ENCODE peak calls at places on chromosomes 12 and 14, in six cellular contexts. One of them, this sample, is unnamed. For H3K9me2, the result is how much of the 10 kb centered on the place peaks cover.

GRCh38 chr12:75389061-75389460 is 1.8 kb upstream of the GLIPR1L2 start:
- DNase-seq in OCI-LY7: no peak
- DNase-seq in HCT116: peak
- DNase-seq in MM.1S: no peak
- DNase-seq in PC-3: peak
- DNase-seq in PC-9: peak
- DNase-seq in this sample: no peak

GRCh38 chr12:76032043-76032981 is 736 bp upstream of the PHLDA1 start:
- DNase-seq in PC-9: no peak
- DNase-seq in HCT116: no peak
- DNase-seq in PC-3: peak
- DNase-seq in MM.1S: peak
- DNase-seq in OCI-LY7: peak
- DNase-seq in this sample: peak

GRCh38 chr12:47954467-47955045 is 8.8 kb upstream of the TMEM106C start:
- DNase-seq in PC-3: peak
- DNase-seq in OCI-LY7: no peak
- DNase-seq in HCT116: no peak
- DNase-seq in MM.1S: no peak
- DNase-seq in PC-9: peak
- DNase-seq in this sample: no peak

GRCh38 chr14:75648066-75648838 is 12.4 kb downstream of the ERG28 start:
- DNase-seq in OCI-LY7: no peak
- DNase-seq in HCT116: peak
- DNase-seq in PC-9: peak
- DNase-seq in MM.1S: no peak
- DNase-seq in PC-3: peak
- DNase-seq in this sample: no peak

GRCh38 chr12:106586535-106586802 is 3.7 kb downstream of the RFX4 start:
- DNase-seq in OCI-LY7: no peak
- DNase-seq in PC-9: no peak
- DNase-seq in HCT116: no peak
- DNase-seq in PC-3: no peak
- DNase-seq in MM.1S: no peak
- DNase-seq in this sample: peak

GRCh38 chr12:8709124-8709830 is 11.5 kb downstream of the RIMKLB start:
- DNase-seq in MM.1S: no peak
- DNase-seq in OCI-LY7: no peak
- DNase-seq in PC-3: no peak
- DNase-seq in PC-9: no peak
- DNase-seq in HCT116: no peak
- DNase-seq in this sample: no peak

GRCh38 chr14:34710006-34710405 is 4.4 kb downstream of the CFL2 start:
- DNase-seq in PC-9: no peak
- DNase-seq in MM.1S: no peak
- DNase-seq in HCT116: no peak
- DNase-seq in PC-3: no peak
- DNase-seq in OCI-LY7: no peak
- DNase-seq in this sample: no peak

GRCh38 chr12:81284137-81284536 is 206.3 kb downstream of the ACSS3 start:
- DNase-seq in HCT116: no peak
- DNase-seq in OCI-LY7: no peak
- DNase-seq in PC-3: peak
- DNase-seq in PC-9: no peak
- DNase-seq in MM.1S: no peak
- DNase-seq in this sample: peak

GRCh38 chr14:89270439-89271227 is 146.4 kb downstream of the FOXN3 start:
- DNase-seq in OCI-LY7: no peak
- DNase-seq in MM.1S: no peak
- DNase-seq in PC-3: no peak
- DNase-seq in HCT116: no peak
- DNase-seq in PC-9: no peak
- DNase-seq in this sample: no peak

GRCh38 chr14:100393906-100394732 is 71.0 kb downstream of the SLC25A47 start:
- DNase-seq in PC-3: no peak
- DNase-seq in MM.1S: no peak
- DNase-seq in HCT116: no peak
- DNase-seq in OCI-LY7: no peak
- DNase-seq in PC-9: no peak
- DNase-seq in this sample: no peak

GRCh38 chr14:25259470-25259869 is 209.5 kb upstream of the STXBP6 start:
- DNase-seq in PC-3: no peak
- DNase-seq in HCT116: no peak
- DNase-seq in PC-9: no peak
- DNase-seq in MM.1S: peak
- DNase-seq in OCI-LY7: no peak
- DNase-seq in this sample: no peak

DNA sequence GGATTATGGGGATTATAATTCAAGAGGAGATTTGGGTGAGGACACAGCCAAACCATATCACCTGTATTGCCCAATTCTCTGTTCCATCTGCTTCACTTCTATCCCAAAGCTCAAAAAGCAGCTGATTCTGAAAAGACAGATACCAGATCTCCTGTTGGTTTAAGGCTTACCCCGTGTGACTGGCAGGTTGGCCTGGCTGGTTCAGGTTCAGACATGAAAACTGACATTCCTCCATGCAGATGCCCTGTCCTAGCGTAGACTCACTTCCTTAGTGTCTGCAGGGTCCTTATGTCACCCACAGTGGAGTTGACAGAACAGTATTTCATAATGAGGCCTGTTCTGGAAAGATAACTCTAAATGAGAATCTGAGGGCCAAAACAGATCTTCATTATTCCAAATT is 61.1 kb upstream of the FLRT2 start:
- DNase-seq in PC-9: no peak
- DNase-seq in OCI-LY7: no peak
- DNase-seq in HCT116: no peak
- DNase-seq in MM.1S: no peak
- DNase-seq in PC-3: no peak
- DNase-seq in this sample: no peak
- H3K9me2 ChIP-seq in PC-9: under half
- H3K9me2 ChIP-seq in OCI-LY7: under half
- H3K9me2 ChIP-seq in HCT116: under half
- H3K9me2 ChIP-seq in MM.1S: under half
- H3K9me2 ChIP-seq in PC-3: under half
- H3K9me2 ChIP-seq in this sample: under half

GRCh38 chr12:42944516-42944915 is 355.0 kb upstream of the PRICKLE1 start:
- DNase-seq in PC-9: peak
- DNase-seq in HCT116: no peak
- DNase-seq in PC-3: peak
- DNase-seq in OCI-LY7: no peak
- DNase-seq in MM.1S: no peak
- DNase-seq in this sample: no peak

GRCh38 chr12:42946776-42947435 is 357.4 kb upstream of the PRICKLE1 start:
- DNase-seq in MM.1S: no peak
- DNase-seq in HCT116: no peak
- DNase-seq in OCI-LY7: no peak
- DNase-seq in PC-3: no peak
- DNase-seq in PC-9: no peak
- DNase-seq in this sample: no peak

DNA sequence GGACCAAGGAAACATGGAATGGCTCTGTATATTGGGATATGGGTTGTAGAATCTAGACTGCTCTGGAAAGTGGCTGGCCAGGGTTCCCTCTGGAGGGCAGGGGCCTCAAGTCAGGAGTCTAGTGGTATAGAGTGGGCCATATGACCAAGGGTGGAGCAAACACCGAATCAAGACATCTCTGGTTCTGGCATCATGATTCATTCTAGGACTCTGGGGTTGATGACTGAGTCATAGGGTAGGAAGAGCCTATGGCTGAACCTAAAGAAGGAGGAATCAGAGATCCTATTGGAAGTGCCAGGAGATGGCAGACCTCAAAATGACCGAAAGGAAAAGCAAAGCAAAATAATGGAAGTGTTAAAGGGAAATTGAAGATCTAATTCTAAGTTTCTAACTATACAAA is 356.4 kb upstream of the PRICKLE1 start:
- DNase-seq in PC-9: no peak
- DNase-seq in PC-3: peak
- DNase-seq in MM.1S: no peak
- DNase-seq in HCT116: no peak
- DNase-seq in OCI-LY7: no peak
- DNase-seq in this sample: no peak
- H3K9me2 ChIP-seq in PC-9: under half
- H3K9me2 ChIP-seq in PC-3: under half
- H3K9me2 ChIP-seq in MM.1S: under half
- H3K9me2 ChIP-seq in HCT116: under half
- H3K9me2 ChIP-seq in OCI-LY7: under half
- H3K9me2 ChIP-seq in this sample: under half

GRCh38 chr12:66169221-66170170 is at the start of gene TMBIM4:
- DNase-seq in MM.1S: peak
- DNase-seq in HCT116: peak
- DNase-seq in PC-3: peak
- DNase-seq in PC-9: peak
- DNase-seq in OCI-LY7: peak
- DNase-seq in this sample: peak
- H3K9me2 ChIP-seq in MM.1S: under half
- H3K9me2 ChIP-seq in HCT116: under half
- H3K9me2 ChIP-seq in PC-3: under half
- H3K9me2 ChIP-seq in PC-9: under half
- H3K9me2 ChIP-seq in OCI-LY7: under half
- H3K9me2 ChIP-seq in this sample: under half

GRCh38 chr14:61812347-61813100 is 50.3 kb downstream of the SNAPC1 start:
- DNase-seq in PC-3: no peak
- DNase-seq in PC-9: no peak
- DNase-seq in OCI-LY7: no peak
- DNase-seq in HCT116: no peak
- DNase-seq in MM.1S: no peak
- DNase-seq in this sample: peak
- H3K9me2 ChIP-seq in PC-3: under half
- H3K9me2 ChIP-seq in PC-9: under half
- H3K9me2 ChIP-seq in OCI-LY7: under half
- H3K9me2 ChIP-seq in HCT116: under half
- H3K9me2 ChIP-seq in MM.1S: under half
- H3K9me2 ChIP-seq in this sample: under half

GRCh38 chr14:53634793-53635192 is 321.8 kb downstream of the BMP4 start:
- DNase-seq in PC-9: no peak
- DNase-seq in MM.1S: no peak
- DNase-seq in PC-3: no peak
- DNase-seq in OCI-LY7: no peak
- DNase-seq in HCT116: no peak
- DNase-seq in this sample: no peak
- H3K9me2 ChIP-seq in PC-9: under half
- H3K9me2 ChIP-seq in MM.1S: under half
- H3K9me2 ChIP-seq in PC-3: under half
- H3K9me2 ChIP-seq in OCI-LY7: under half
- H3K9me2 ChIP-seq in HCT116: under half
- H3K9me2 ChIP-seq in this sample: under half

GRCh38 chr14:64391986-64392385 is 3.8 kb downstream of the MTHFD1 start:
- DNase-seq in OCI-LY7: no peak
- DNase-seq in PC-9: no peak
- DNase-seq in PC-3: no peak
- DNase-seq in MM.1S: no peak
- DNase-seq in HCT116: no peak
- DNase-seq in this sample: peak
- H3K9me2 ChIP-seq in OCI-LY7: under half
- H3K9me2 ChIP-seq in PC-9: under half
- H3K9me2 ChIP-seq in PC-3: under half
- H3K9me2 ChIP-seq in MM.1S: under half
- H3K9me2 ChIP-seq in HCT116: under half
- H3K9me2 ChIP-seq in this sample: under half

GRCh38 chr12:57958061-57958657 is 16.8 kb downstream of the ATP23 start:
- DNase-seq in PC-3: no peak
- DNase-seq in HCT116: no peak
- DNase-seq in PC-9: no peak
- DNase-seq in MM.1S: no peak
- DNase-seq in OCI-LY7: no peak
- DNase-seq in this sample: no peak
- H3K9me2 ChIP-seq in PC-3: under half
- H3K9me2 ChIP-seq in HCT116: under half
- H3K9me2 ChIP-seq in PC-9: under half
- H3K9me2 ChIP-seq in MM.1S: under half
- H3K9me2 ChIP-seq in OCI-LY7: under half
- H3K9me2 ChIP-seq in this sample: under half

GRCh38 chr14:91243098-91243483 is 1.4 kb downstream of the GPR68 start:
- DNase-seq in OCI-LY7: no peak
- DNase-seq in HCT116: no peak
- DNase-seq in PC-3: no peak
- DNase-seq in MM.1S: no peak
- DNase-seq in PC-9: no peak
- DNase-seq in this sample: no peak

GRCh38 chr14:91244501-91244901 is at the start of gene GPR68:
- DNase-seq in PC-9: no peak
- DNase-seq in OCI-LY7: peak
- DNase-seq in PC-3: no peak
- DNase-seq in MM.1S: no peak
- DNase-seq in HCT116: no peak
- DNase-seq in this sample: peak

GRCh38 chr14:91246051-91246852 is 1.7 kb upstream of the GPR68 start:
- DNase-seq in OCI-LY7: no peak
- DNase-seq in MM.1S: peak
- DNase-seq in HCT116: no peak
- DNase-seq in PC-3: no peak
- DNase-seq in PC-9: no peak
- DNase-seq in this sample: no peak

GRCh38 chr14:91242635-91243034 is 1.9 kb downstream of the GPR68 start:
- DNase-seq in HCT116: no peak
- DNase-seq in OCI-LY7: no peak
- DNase-seq in PC-3: no peak
- DNase-seq in PC-9: no peak
- DNase-seq in MM.1S: no peak
- DNase-seq in this sample: no peak

DNA sequence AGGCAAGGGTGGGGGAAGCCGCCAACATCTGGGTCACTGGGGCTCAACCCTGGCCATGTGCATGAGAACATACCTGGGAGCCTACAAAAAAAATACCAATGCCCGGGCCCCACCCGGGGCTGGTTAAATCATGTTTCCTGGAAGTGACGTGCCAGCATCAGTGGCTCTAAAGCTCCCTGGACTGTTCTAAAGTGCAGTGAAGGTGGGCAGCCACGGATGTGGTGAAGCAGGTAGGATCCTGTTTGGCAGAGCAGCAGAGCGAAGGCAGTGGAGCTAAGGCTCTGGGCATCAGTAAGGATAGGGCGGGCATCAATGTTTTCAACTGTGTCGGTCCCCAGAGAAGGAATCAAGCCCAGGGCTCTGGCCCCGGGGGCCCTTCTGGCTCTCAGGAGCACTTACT is 525 bp upstream of the GPR68 start:
- DNase-seq in PC-3: no peak
- DNase-seq in PC-9: no peak
- DNase-seq in MM.1S: no peak
- DNase-seq in OCI-LY7: no peak
- DNase-seq in HCT116: no peak
- DNase-seq in this sample: no peak
- H3K9me2 ChIP-seq in PC-3: under half
- H3K9me2 ChIP-seq in PC-9: under half
- H3K9me2 ChIP-seq in MM.1S: under half
- H3K9me2 ChIP-seq in OCI-LY7: under half
- H3K9me2 ChIP-seq in HCT116: under half
- H3K9me2 ChIP-seq in this sample: under half